ENCODE peak calls at places on chromosomes 16 and 17, in six cellular contexts. N is testis, D is SK-N-SH, E is breast epithelium, M is mucosa of descending colon, X is ovary. L is an unnamed sample. For H3K4me1, the result is how much of the 10 kb centered on the place peaks cover.

GRCh38 chr16:72612718-72613117 is 435.2 kb downstream of the ZFHX3 start:
- DNase-seq in E (no peak), D (no peak), N (no peak), X (no peak), M (no peak), L (no peak)

GRCh38 chr17:17422217-17422610 is 54.6 kb upstream of the MED9 start:
- DNase-seq in M (no peak), D (no peak), X (no peak), E (no peak), N (no peak), L (no peak)

GRCh38 chr16:69798466-69798865 is 36.3 kb downstream of the WWP2 start:
- DNase-seq in M (no peak), X (peak), E (no peak), D (no peak), N (peak), L (no peak)

GRCh38 chr16:67847064-67847861 is at the start of gene CENPT:
- DNase-seq in D (peak), X (no peak), M (peak), E (no peak), N (peak), L (peak)

GRCh38 chr16:12449374-12449773 is 354.3 kb downstream of the CPPED1 start:
- DNase-seq in N (no peak), X (peak), D (no peak), M (no peak), E (no peak), L (no peak)

GRCh38 chr17:70968302-70968701 is 799.0 kb downstream of the KCNJ2 start:
- DNase-seq in X (no peak), N (no peak), D (no peak), M (no peak), E (no peak), L (no peak)

GRCh38 chr17:67421869-67422273 is 44.8 kb downstream of the PITPNC1 start:
- DNase-seq in D (no peak), M (no peak), N (no peak), E (no peak), X (no peak), L (no peak)

GRCh38 chr16:361872-362701 is 8.3 kb downstream of the MRPL28 start:
- DNase-seq in D (peak), M (peak), E (peak), N (peak), X (peak), L (peak)

GRCh38 chr16:24298539-24298938 is 42.4 kb downstream of the CACNG3 start:
- DNase-seq in E (no peak), X (no peak), M (no peak), N (no peak), D (no peak), L (no peak)

GRCh38 chr17:36665417-36665816 is 64.0 kb downstream of the MRM1 start:
- DNase-seq in M (no peak), D (no peak), N (no peak), E (no peak), X (no peak), L (no peak)

GRCh38 chr16:83095926-83096692 is 469.3 kb downstream of the CDH13 start:
- DNase-seq in N (no peak), D (no peak), X (no peak), M (no peak), E (no peak), L (no peak)

GRCh38 chr17:75367312-75367711 is 38.2 kb downstream of the GRB2 start:
- DNase-seq in D (no peak), X (no peak), N (no peak), M (no peak), E (no peak), L (no peak)

DNA sequence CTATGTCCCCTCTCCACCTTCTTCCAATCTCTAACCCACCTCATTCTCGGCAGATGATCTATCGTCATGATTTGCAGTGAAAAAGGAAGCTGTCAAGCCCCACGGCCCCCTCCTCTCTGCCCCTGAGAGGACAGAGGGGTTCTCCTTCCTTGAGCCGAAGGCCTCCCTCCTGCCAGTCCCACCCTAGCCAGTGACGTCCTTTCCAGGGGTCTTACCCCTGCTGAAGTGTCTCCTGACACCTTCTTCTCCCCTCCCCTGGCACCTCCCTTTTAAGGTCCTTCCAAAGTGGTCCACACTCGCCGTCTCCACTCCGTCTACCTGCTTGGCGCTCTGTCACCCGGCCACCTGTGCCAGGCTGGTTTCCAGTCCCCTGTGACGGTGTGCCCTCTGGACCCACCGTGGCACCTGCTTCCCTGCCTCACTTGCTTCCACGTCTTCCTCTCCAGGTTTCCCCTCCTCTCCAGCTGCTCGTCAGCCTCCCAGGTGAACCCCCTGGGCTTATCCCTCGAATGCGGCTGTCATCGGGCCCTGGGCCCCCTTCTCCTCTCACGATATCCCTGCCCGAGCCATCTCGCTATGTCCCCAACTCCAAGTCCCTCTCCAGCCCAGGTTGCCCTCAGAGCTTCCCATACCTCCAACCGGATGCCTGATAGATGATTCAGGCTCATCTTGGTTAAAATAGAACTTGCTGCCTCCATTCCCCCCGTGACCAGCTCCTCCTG is 5.7 kb downstream of the CCDC102A start:
- DNase-seq in D (peak), X (peak), N (peak), E (peak), M (no peak), L (no peak)
- H3K4me1 ChIP-seq in D (under half), X (under half), N (under half), E (under half), M (under half), L (under half)

DNA sequence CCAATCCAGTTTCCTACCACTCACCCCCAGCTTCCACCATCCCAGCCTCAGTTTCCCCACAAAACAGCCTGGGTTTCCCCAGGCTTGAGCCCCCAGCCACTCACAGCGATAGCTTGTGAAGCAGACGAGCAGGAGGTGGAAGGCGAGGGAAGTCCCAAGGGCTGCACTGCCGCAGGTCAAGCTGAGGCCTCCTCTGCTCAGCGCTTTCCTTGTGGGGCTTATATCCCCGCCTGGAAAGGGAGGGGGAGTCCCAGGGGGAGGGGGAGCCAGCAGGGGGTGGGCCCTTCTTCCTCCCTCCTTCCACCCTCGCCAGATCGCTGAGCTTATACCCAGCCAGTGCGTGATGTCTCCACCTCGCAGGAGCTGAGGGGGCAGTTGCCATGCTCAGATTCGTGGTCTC is at the start of gene PYY:
- DNase-seq in D (no peak), E (no peak), X (no peak), N (no peak), M (no peak), L (no peak)
- H3K4me3 ChIP-seq in D (no peak), E (peak), X (no peak), N (peak), M (no peak), L (no peak)

GRCh38 chr16:14444979-14445810 is 184.9 kb downstream of the PARN start:
- DNase-seq in D (no peak), N (no peak), E (no peak), M (no peak), X (no peak), L (no peak)
- TF ChIP-seq CTCF in D (no peak), N (no peak), E (no peak), M (no peak), X (no peak), L (no peak)

GRCh38 chr17:78724544-78724943 is 57.5 kb downstream of the CYTH1 start:
- DNase-seq in D (peak), M (no peak), X (no peak), E (peak), N (no peak), L (no peak)
- H3K4me1 ChIP-seq in D (under half), M (half or more), X (under half), E (under half), N (under half), L (under half)

L was measured in pancreas.